ENCODE peak calls at places on chromosomes 4 and X, in nine cellular contexts. One of them, this sample, is unnamed.

GRCh38 chr4:87078987-87079469 is 141.4 kb downstream of the KLHL8 start:
- DNase-seq in CD4-positive, CD25-positive, alpha-beta regulatory T cell: no peak
- DNase-seq in GM13976: no peak
- DNase-seq in adipocyte: peak
- DNase-seq in fibroblast of pulmonary artery: peak
- DNase-seq in substantia nigra: no peak
- DNase-seq in germinal center: no peak
- DNase-seq in fibroblast of the conjunctiva: peak
- DNase-seq in ovary: peak
- DNase-seq in this sample: no peak

GRCh38 chr4:21753084-21753760 is 195.3 kb downstream of the KCNIP4 start:
- DNase-seq in CD4-positive, CD25-positive, alpha-beta regulatory T cell: no peak
- DNase-seq in GM13976: no peak
- DNase-seq in adipocyte: peak
- DNase-seq in fibroblast of pulmonary artery: no peak
- DNase-seq in substantia nigra: no peak
- DNase-seq in germinal center: no peak
- DNase-seq in fibroblast of the conjunctiva: no peak
- DNase-seq in ovary: no peak
- DNase-seq in this sample: no peak

GRCh38 chr4:161172396-161173026 is 991.3 kb downstream of the FSTL5 start:
- DNase-seq in CD4-positive, CD25-positive, alpha-beta regulatory T cell: no peak
- DNase-seq in GM13976: no peak
- DNase-seq in adipocyte: no peak
- DNase-seq in fibroblast of pulmonary artery: no peak
- DNase-seq in substantia nigra: no peak
- DNase-seq in germinal center: no peak
- DNase-seq in fibroblast of the conjunctiva: no peak
- DNase-seq in ovary: no peak
- DNase-seq in this sample: no peak

GRCh38 chr4:7441201-7441600 is 6.5 kb upstream of the PSAPL1 start:
- DNase-seq in CD4-positive, CD25-positive, alpha-beta regulatory T cell: no peak
- DNase-seq in GM13976: no peak
- DNase-seq in adipocyte: no peak
- DNase-seq in fibroblast of pulmonary artery: no peak
- DNase-seq in substantia nigra: no peak
- DNase-seq in germinal center: no peak
- DNase-seq in fibroblast of the conjunctiva: no peak
- DNase-seq in ovary: no peak
- DNase-seq in this sample: no peak

GRCh38 chr4:118175506-118175905 is 141.2 kb downstream of the NDST3 start:
- DNase-seq in CD4-positive, CD25-positive, alpha-beta regulatory T cell: no peak
- DNase-seq in GM13976: no peak
- DNase-seq in adipocyte: no peak
- DNase-seq in fibroblast of pulmonary artery: no peak
- DNase-seq in substantia nigra: no peak
- DNase-seq in germinal center: no peak
- DNase-seq in fibroblast of the conjunctiva: no peak
- DNase-seq in ovary: no peak
- DNase-seq in this sample: no peak

GRCh38 chrX:41377624-41378023 is 43.7 kb downstream of the DDX3X start:
- DNase-seq in CD4-positive, CD25-positive, alpha-beta regulatory T cell: no peak
- DNase-seq in GM13976: peak
- DNase-seq in adipocyte: no peak
- DNase-seq in fibroblast of pulmonary artery: no peak
- DNase-seq in substantia nigra: no peak
- DNase-seq in germinal center: no peak
- DNase-seq in fibroblast of the conjunctiva: no peak
- DNase-seq in ovary: no peak
- DNase-seq in this sample: no peak

GRCh38 chr4:183026701-183027100 is 72.4 kb upstream of the WWC2 start:
- DNase-seq in CD4-positive, CD25-positive, alpha-beta regulatory T cell: no peak
- DNase-seq in GM13976: no peak
- DNase-seq in adipocyte: no peak
- DNase-seq in fibroblast of pulmonary artery: no peak
- DNase-seq in substantia nigra: no peak
- DNase-seq in germinal center: no peak
- DNase-seq in fibroblast of the conjunctiva: no peak
- DNase-seq in ovary: no peak
- DNase-seq in this sample: no peak

GRCh38 chr4:70190579-70190978 is 4.9 kb upstream of the ODAM start:
- DNase-seq in CD4-positive, CD25-positive, alpha-beta regulatory T cell: no peak
- DNase-seq in GM13976: no peak
- DNase-seq in adipocyte: no peak
- DNase-seq in fibroblast of pulmonary artery: no peak
- DNase-seq in substantia nigra: no peak
- DNase-seq in germinal center: no peak
- DNase-seq in fibroblast of the conjunctiva: no peak
- DNase-seq in ovary: no peak
- DNase-seq in this sample: no peak

GRCh38 chr4:17326756-17327155 is 185.1 kb downstream of the QDPR start:
- DNase-seq in CD4-positive, CD25-positive, alpha-beta regulatory T cell: no peak
- DNase-seq in GM13976: no peak
- DNase-seq in adipocyte: no peak
- DNase-seq in fibroblast of pulmonary artery: no peak
- DNase-seq in substantia nigra: no peak
- DNase-seq in germinal center: no peak
- DNase-seq in fibroblast of the conjunctiva: no peak
- DNase-seq in ovary: no peak
- DNase-seq in this sample: no peak

GRCh38 chr4:23922535-23923115 is 32.8 kb upstream of the PPARGC1A start:
- DNase-seq in CD4-positive, CD25-positive, alpha-beta regulatory T cell: no peak
- DNase-seq in GM13976: no peak
- DNase-seq in adipocyte: no peak
- DNase-seq in fibroblast of pulmonary artery: no peak
- DNase-seq in substantia nigra: no peak
- DNase-seq in germinal center: no peak
- DNase-seq in fibroblast of the conjunctiva: no peak
- DNase-seq in ovary: no peak
- DNase-seq in this sample: no peak